ENCODE peak calls at places on chromosomes 1 and 21, in seven cellular contexts. One of them, this sample, is unnamed.

GRCh38 chr1:44047131-44047530 is 15.9 kb upstream of the SLC6A9 start:
- DNase-seq in right cardiac atrium: no peak
- DNase-seq in amygdala: no peak
- DNase-seq in activated T-helper 1 cell treated with Interleukin-2 at 50 U/mL for 16 hours: no peak
- DNase-seq in HFF-Myc: no peak
- DNase-seq in activated CD8-positive, alpha-beta memory T cell treated with anti-CD3 and anti-CD28 coated beads, Interleukin-2, amount 50 U/mL, for 48 hours: no peak
- DNase-seq in astrocyte of the hippocampus: no peak
- DNase-seq in this sample: no peak

GRCh38 chr1:1282998-1283397 is 2.8 kb downstream of the SCNN1D start:
- DNase-seq in right cardiac atrium: no peak
- DNase-seq in amygdala: no peak
- DNase-seq in activated T-helper 1 cell treated with Interleukin-2 at 50 U/mL for 16 hours: no peak
- DNase-seq in HFF-Myc: no peak
- DNase-seq in activated CD8-positive, alpha-beta memory T cell treated with anti-CD3 and anti-CD28 coated beads, Interleukin-2, amount 50 U/mL, for 48 hours: no peak
- DNase-seq in astrocyte of the hippocampus: peak
- DNase-seq in this sample: no peak

GRCh38 chr1:2298685-2299673 is 70.9 kb downstream of the SKI start:
- DNase-seq in right cardiac atrium: peak
- DNase-seq in amygdala: no peak
- DNase-seq in activated T-helper 1 cell treated with Interleukin-2 at 50 U/mL for 16 hours: no peak
- DNase-seq in HFF-Myc: no peak
- DNase-seq in activated CD8-positive, alpha-beta memory T cell treated with anti-CD3 and anti-CD28 coated beads, Interleukin-2, amount 50 U/mL, for 48 hours: no peak
- DNase-seq in astrocyte of the hippocampus: no peak
- DNase-seq in this sample: no peak

GRCh38 chr1:155324041-155324716 is 3.5 kb downstream of the RUSC1 start:
- DNase-seq in right cardiac atrium: peak
- DNase-seq in amygdala: peak
- DNase-seq in activated T-helper 1 cell treated with Interleukin-2 at 50 U/mL for 16 hours: peak
- DNase-seq in HFF-Myc: peak
- DNase-seq in activated CD8-positive, alpha-beta memory T cell treated with anti-CD3 and anti-CD28 coated beads, Interleukin-2, amount 50 U/mL, for 48 hours: peak
- DNase-seq in astrocyte of the hippocampus: peak
- DNase-seq in this sample: peak

GRCh38 chr21:45383615-45384201 is 21.3 kb upstream of the COL18A1 start:
- DNase-seq in right cardiac atrium: peak
- DNase-seq in amygdala: no peak
- DNase-seq in activated T-helper 1 cell treated with Interleukin-2 at 50 U/mL for 16 hours: no peak
- DNase-seq in HFF-Myc: no peak
- DNase-seq in activated CD8-positive, alpha-beta memory T cell treated with anti-CD3 and anti-CD28 coated beads, Interleukin-2, amount 50 U/mL, for 48 hours: no peak
- DNase-seq in astrocyte of the hippocampus: no peak
- DNase-seq in this sample: no peak

GRCh38 chr1:199089393-199090122 is 450.7 kb downstream of the PTPRC start:
- DNase-seq in right cardiac atrium: no peak
- DNase-seq in amygdala: no peak
- DNase-seq in activated T-helper 1 cell treated with Interleukin-2 at 50 U/mL for 16 hours: no peak
- DNase-seq in HFF-Myc: no peak
- DNase-seq in activated CD8-positive, alpha-beta memory T cell treated with anti-CD3 and anti-CD28 coated beads, Interleukin-2, amount 50 U/mL, for 48 hours: no peak
- DNase-seq in astrocyte of the hippocampus: no peak
- DNase-seq in this sample: no peak

GRCh38 chr1:9860887-9861286 is 37.1 kb upstream of the CLSTN1 start:
- DNase-seq in right cardiac atrium: no peak
- DNase-seq in amygdala: no peak
- DNase-seq in activated T-helper 1 cell treated with Interleukin-2 at 50 U/mL for 16 hours: no peak
- DNase-seq in HFF-Myc: no peak
- DNase-seq in activated CD8-positive, alpha-beta memory T cell treated with anti-CD3 and anti-CD28 coated beads, Interleukin-2, amount 50 U/mL, for 48 hours: no peak
- DNase-seq in astrocyte of the hippocampus: no peak
- DNase-seq in this sample: no peak

GRCh38 chr1:108897865-108898720 is 21.3 kb downstream of the GPSM2 start:
- DNase-seq in right cardiac atrium: no peak
- DNase-seq in amygdala: no peak
- DNase-seq in activated T-helper 1 cell treated with Interleukin-2 at 50 U/mL for 16 hours: no peak
- DNase-seq in HFF-Myc: peak
- DNase-seq in activated CD8-positive, alpha-beta memory T cell treated with anti-CD3 and anti-CD28 coated beads, Interleukin-2, amount 50 U/mL, for 48 hours: no peak
- DNase-seq in astrocyte of the hippocampus: peak
- DNase-seq in this sample: no peak

GRCh38 chr1:215568287-215568692 is 1.2 kb downstream of the KCTD3 start:
- DNase-seq in right cardiac atrium: peak
- DNase-seq in amygdala: peak
- DNase-seq in activated T-helper 1 cell treated with Interleukin-2 at 50 U/mL for 16 hours: no peak
- DNase-seq in HFF-Myc: peak
- DNase-seq in activated CD8-positive, alpha-beta memory T cell treated with anti-CD3 and anti-CD28 coated beads, Interleukin-2, amount 50 U/mL, for 48 hours: no peak
- DNase-seq in astrocyte of the hippocampus: peak
- DNase-seq in this sample: no peak

GRCh38 chr1:65148548-65149390 is 766 bp downstream of the AK4 start:
- DNase-seq in right cardiac atrium: peak
- DNase-seq in amygdala: no peak
- DNase-seq in activated T-helper 1 cell treated with Interleukin-2 at 50 U/mL for 16 hours: no peak
- DNase-seq in HFF-Myc: no peak
- DNase-seq in activated CD8-positive, alpha-beta memory T cell treated with anti-CD3 and anti-CD28 coated beads, Interleukin-2, amount 50 U/mL, for 48 hours: peak
- DNase-seq in astrocyte of the hippocampus: peak
- DNase-seq in this sample: no peak

GRCh38 chr1:94081566-94082344 is 39.2 kb downstream of the ABCA4 start:
- DNase-seq in right cardiac atrium: no peak
- DNase-seq in amygdala: no peak
- DNase-seq in activated T-helper 1 cell treated with Interleukin-2 at 50 U/mL for 16 hours: no peak
- DNase-seq in HFF-Myc: no peak
- DNase-seq in activated CD8-positive, alpha-beta memory T cell treated with anti-CD3 and anti-CD28 coated beads, Interleukin-2, amount 50 U/mL, for 48 hours: no peak
- DNase-seq in astrocyte of the hippocampus: peak
- DNase-seq in this sample: no peak

GRCh38 chr1:208433086-208433485 is 188.9 kb upstream of the PLXNA2 start:
- DNase-seq in right cardiac atrium: no peak
- DNase-seq in amygdala: no peak
- DNase-seq in activated T-helper 1 cell treated with Interleukin-2 at 50 U/mL for 16 hours: no peak
- DNase-seq in HFF-Myc: no peak
- DNase-seq in activated CD8-positive, alpha-beta memory T cell treated with anti-CD3 and anti-CD28 coated beads, Interleukin-2, amount 50 U/mL, for 48 hours: no peak
- DNase-seq in astrocyte of the hippocampus: peak
- DNase-seq in this sample: no peak

GRCh38 chr1:229479660-229480399 is 28.3 kb downstream of the NUP133 start:
- DNase-seq in right cardiac atrium: no peak
- DNase-seq in amygdala: no peak
- DNase-seq in activated T-helper 1 cell treated with Interleukin-2 at 50 U/mL for 16 hours: no peak
- DNase-seq in HFF-Myc: no peak
- DNase-seq in activated CD8-positive, alpha-beta memory T cell treated with anti-CD3 and anti-CD28 coated beads, Interleukin-2, amount 50 U/mL, for 48 hours: no peak
- DNase-seq in astrocyte of the hippocampus: no peak
- DNase-seq in this sample: no peak

GRCh38 chr1:64302971-64303370 is 99.5 kb downstream of the UBE2U start:
- DNase-seq in right cardiac atrium: no peak
- DNase-seq in amygdala: no peak
- DNase-seq in activated T-helper 1 cell treated with Interleukin-2 at 50 U/mL for 16 hours: no peak
- DNase-seq in HFF-Myc: peak
- DNase-seq in activated CD8-positive, alpha-beta memory T cell treated with anti-CD3 and anti-CD28 coated beads, Interleukin-2, amount 50 U/mL, for 48 hours: no peak
- DNase-seq in astrocyte of the hippocampus: peak
- DNase-seq in this sample: no peak

GRCh38 chr1:207888647-207889046 is 22.3 kb downstream of the CD34 start:
- DNase-seq in right cardiac atrium: peak
- DNase-seq in amygdala: no peak
- DNase-seq in activated T-helper 1 cell treated with Interleukin-2 at 50 U/mL for 16 hours: no peak
- DNase-seq in HFF-Myc: no peak
- DNase-seq in activated CD8-positive, alpha-beta memory T cell treated with anti-CD3 and anti-CD28 coated beads, Interleukin-2, amount 50 U/mL, for 48 hours: no peak
- DNase-seq in astrocyte of the hippocampus: no peak
- DNase-seq in this sample: no peak

GRCh38 chr1:193657552-193657951 is 471.1 kb upstream of the B3GALT2 start:
- DNase-seq in right cardiac atrium: no peak
- DNase-seq in amygdala: no peak
- DNase-seq in activated T-helper 1 cell treated with Interleukin-2 at 50 U/mL for 16 hours: no peak
- DNase-seq in HFF-Myc: no peak
- DNase-seq in activated CD8-positive, alpha-beta memory T cell treated with anti-CD3 and anti-CD28 coated beads, Interleukin-2, amount 50 U/mL, for 48 hours: no peak
- DNase-seq in astrocyte of the hippocampus: no peak
- DNase-seq in this sample: no peak

GRCh38 chr1:95992013-95992412 is 729.6 kb upstream of the PTBP2 start:
- DNase-seq in right cardiac atrium: no peak
- DNase-seq in amygdala: no peak
- DNase-seq in activated T-helper 1 cell treated with Interleukin-2 at 50 U/mL for 16 hours: no peak
- DNase-seq in HFF-Myc: no peak
- DNase-seq in activated CD8-positive, alpha-beta memory T cell treated with anti-CD3 and anti-CD28 coated beads, Interleukin-2, amount 50 U/mL, for 48 hours: no peak
- DNase-seq in astrocyte of the hippocampus: no peak
- DNase-seq in this sample: no peak

GRCh38 chr1:49995734-49996133 is 28.0 kb downstream of the AGBL4 start:
- DNase-seq in right cardiac atrium: no peak
- DNase-seq in amygdala: no peak
- DNase-seq in activated T-helper 1 cell treated with Interleukin-2 at 50 U/mL for 16 hours: no peak
- DNase-seq in HFF-Myc: no peak
- DNase-seq in activated CD8-positive, alpha-beta memory T cell treated with anti-CD3 and anti-CD28 coated beads, Interleukin-2, amount 50 U/mL, for 48 hours: no peak
- DNase-seq in astrocyte of the hippocampus: no peak
- DNase-seq in this sample: no peak

GRCh38 chr1:61253059-61253735 is 170.8 kb downstream of the NFIA start:
- DNase-seq in right cardiac atrium: peak
- DNase-seq in amygdala: peak
- DNase-seq in activated T-helper 1 cell treated with Interleukin-2 at 50 U/mL for 16 hours: no peak
- DNase-seq in HFF-Myc: peak
- DNase-seq in activated CD8-positive, alpha-beta memory T cell treated with anti-CD3 and anti-CD28 coated beads, Interleukin-2, amount 50 U/mL, for 48 hours: no peak
- DNase-seq in astrocyte of the hippocampus: no peak
- DNase-seq in this sample: no peak

GRCh38 chr1:157697781-157698569 is 2.6 kb downstream of the FCRL3 start:
- DNase-seq in right cardiac atrium: no peak
- DNase-seq in amygdala: no peak
- DNase-seq in activated T-helper 1 cell treated with Interleukin-2 at 50 U/mL for 16 hours: no peak
- DNase-seq in HFF-Myc: no peak
- DNase-seq in activated CD8-positive, alpha-beta memory T cell treated with anti-CD3 and anti-CD28 coated beads, Interleukin-2, amount 50 U/mL, for 48 hours: no peak
- DNase-seq in astrocyte of the hippocampus: no peak
- DNase-seq in this sample: no peak

GRCh38 chr1:16984717-16985116 is 4.3 kb upstream of the MFAP2 start:
- DNase-seq in right cardiac atrium: peak
- DNase-seq in amygdala: no peak
- DNase-seq in activated T-helper 1 cell treated with Interleukin-2 at 50 U/mL for 16 hours: no peak
- DNase-seq in HFF-Myc: no peak
- DNase-seq in activated CD8-positive, alpha-beta memory T cell treated with anti-CD3 and anti-CD28 coated beads, Interleukin-2, amount 50 U/mL, for 48 hours: no peak
- DNase-seq in astrocyte of the hippocampus: peak
- DNase-seq in this sample: no peak

GRCh38 chr1:211738709-211739301 is 63.4 kb upstream of the NEK2 start:
- DNase-seq in right cardiac atrium: no peak
- DNase-seq in amygdala: no peak
- DNase-seq in activated T-helper 1 cell treated with Interleukin-2 at 50 U/mL for 16 hours: no peak
- DNase-seq in HFF-Myc: no peak
- DNase-seq in activated CD8-positive, alpha-beta memory T cell treated with anti-CD3 and anti-CD28 coated beads, Interleukin-2, amount 50 U/mL, for 48 hours: peak
- DNase-seq in astrocyte of the hippocampus: peak
- DNase-seq in this sample: no peak

GRCh38 chr1:228162286-228163003 is 3.2 kb upstream of the IBA57 start:
- DNase-seq in right cardiac atrium: peak
- DNase-seq in amygdala: no peak
- DNase-seq in activated T-helper 1 cell treated with Interleukin-2 at 50 U/mL for 16 hours: no peak
- DNase-seq in HFF-Myc: no peak
- DNase-seq in activated CD8-positive, alpha-beta memory T cell treated with anti-CD3 and anti-CD28 coated beads, Interleukin-2, amount 50 U/mL, for 48 hours: no peak
- DNase-seq in astrocyte of the hippocampus: no peak
- DNase-seq in this sample: no peak

GRCh38 chr1:41382531-41383090 is 21.4 kb downstream of the FOXO6 start:
- DNase-seq in right cardiac atrium: peak
- DNase-seq in amygdala: no peak
- DNase-seq in activated T-helper 1 cell treated with Interleukin-2 at 50 U/mL for 16 hours: no peak
- DNase-seq in HFF-Myc: no peak
- DNase-seq in activated CD8-positive, alpha-beta memory T cell treated with anti-CD3 and anti-CD28 coated beads, Interleukin-2, amount 50 U/mL, for 48 hours: no peak
- DNase-seq in astrocyte of the hippocampus: peak
- DNase-seq in this sample: no peak

GRCh38 chr1:960371-961131 is at the start of gene KLHL17:
- DNase-seq in right cardiac atrium: peak
- DNase-seq in amygdala: peak
- DNase-seq in activated T-helper 1 cell treated with Interleukin-2 at 50 U/mL for 16 hours: peak
- DNase-seq in HFF-Myc: no peak
- DNase-seq in activated CD8-positive, alpha-beta memory T cell treated with anti-CD3 and anti-CD28 coated beads, Interleukin-2, amount 50 U/mL, for 48 hours: peak
- DNase-seq in astrocyte of the hippocampus: peak
- DNase-seq in this sample: peak

This sample was measured in CD4-positive, alpha-beta T cell.